ENCODE peak calls at places on chromosomes 12 and 14, in four cellular contexts. J is IMR-90, H is K562, Q is endothelial cell of umbilical vein. A is an unnamed sample.

GRCh38 chr12:70241845-70242244 is 1.4 kb upstream of the CNOT2 start:
- DNase-seq in J (no peak), H (no peak), Q (peak), A (no peak)

GRCh38 chr12:75953312-75953906 is 78.2 kb downstream of the PHLDA1 start:
- DNase-seq in J (peak), H (no peak), Q (no peak), A (no peak)

GRCh38 chr14:94581127-94581999 is at the start of gene SERPINA5:
- DNase-seq in J (no peak), H (peak), Q (peak), A (no peak)

GRCh38 chr12:89351489-89352241 is 636 bp downstream of the DUSP6 start:
- DNase-seq in J (peak), H (no peak), Q (no peak), A (no peak)

GRCh38 chr12:55830601-55831406 is 1.4 kb upstream of the DNAJC14 start:
- DNase-seq in J (peak), H (peak), Q (peak), A (no peak)

GRCh38 chr12:113145720-113146551 is 3.6 kb upstream of the CFAP73 start:
- DNase-seq in J (no peak), H (no peak), Q (no peak), A (no peak)

GRCh38 chr14:92490239-92490959 is 23.2 kb upstream of the RIN3 start:
- DNase-seq in J (peak), H (no peak), Q (no peak), A (no peak)

GRCh38 chr14:101464984-101465794 is 96.1 kb upstream of the DIO3 start:
- DNase-seq in J (no peak), H (no peak), Q (no peak), A (no peak)

GRCh38 chr12:5085896-5086295 is 42.2 kb downstream of the KCNA5 start:
- DNase-seq in J (peak), H (no peak), Q (no peak), A (no peak)

GRCh38 chr12:64459388-64460024 is 7.6 kb downstream of the TBK1 start:
- DNase-seq in J (no peak), H (peak), Q (peak), A (no peak)

GRCh38 chr12:123351349-123351748 is 13.3 kb downstream of the SBNO1 start:
- DNase-seq in J (no peak), H (no peak), Q (no peak), A (no peak)

GRCh38 chr12:106084048-106084671 is 54.6 kb downstream of the NUAK1 start:
- DNase-seq in J (peak), H (no peak), Q (no peak), A (no peak)

GRCh38 chr14:70759398-70759797 is 49.9 kb downstream of the MAP3K9 start:
- DNase-seq in J (no peak), H (no peak), Q (no peak), A (no peak)

GRCh38 chr14:68217891-68218290 is 398.3 kb downstream of the RAD51B start:
- DNase-seq in J (no peak), H (no peak), Q (no peak), A (no peak)

GRCh38 chr14:95428557-95428956 is 87.9 kb downstream of the SYNE3 start:
- DNase-seq in J (no peak), H (no peak), Q (no peak), A (no peak)

GRCh38 chr14:100769035-100769939 is 42.6 kb downstream of the DLK1 start:
- DNase-seq in J (no peak), H (no peak), Q (no peak), A (no peak)

GRCh38 chr14:97848351-97848980 is 1051.3 kb downstream of the VRK1 start:
- DNase-seq in J (no peak), H (no peak), Q (no peak), A (no peak)

GRCh38 chr14:22432348-22432976 is 156.6 kb downstream of the DAD1 start:
- DNase-seq in J (peak), H (peak), Q (peak), A (no peak)

GRCh38 chr12:66087365-66087943 is 43.1 kb downstream of the LLPH start:
- DNase-seq in J (peak), H (peak), Q (peak), A (no peak)

GRCh38 chr12:108572166-108572790 is 9.9 kb downstream of the ISCU start:
- DNase-seq in J (no peak), H (no peak), Q (no peak), A (peak)

GRCh38 chr12:121128908-121129704 is 3.6 kb upstream of the P2RX7 start:
- DNase-seq in J (peak), H (peak), Q (peak), A (peak)

GRCh38 chr12:121668750-121669524 is 517 bp downstream of the MORN3 start:
- DNase-seq in J (peak), H (peak), Q (peak), A (no peak)

GRCh38 chr12:69348162-69348938 is at the start of gene LYZ:
- DNase-seq in J (no peak), H (peak), Q (no peak), A (no peak)

GRCh38 chr14:101191882-101192660 is 288.5 kb upstream of the RTL1 start:
- DNase-seq in J (no peak), H (no peak), Q (no peak), A (no peak)

GRCh38 chr14:81256289-81256960 is 35.7 kb upstream of the GTF2A1 start:
- DNase-seq in J (no peak), H (no peak), Q (no peak), A (peak)

GRCh38 chr12:28035483-28035882 is 63.0 kb upstream of the PTHLH start:
- DNase-seq in J (peak), H (peak), Q (peak), A (no peak)

GRCh38 chr12:124295431-124296058 is 652 bp downstream of the RFLNA start:
- DNase-seq in J (no peak), H (no peak), Q (no peak), A (no peak)

GRCh38 chr12:131112016-131112415 is 158.3 kb downstream of the ADGRD1 start:
- DNase-seq in J (no peak), H (no peak), Q (no peak), A (no peak)

GRCh38 chr14:101591582-101591981 is 30.3 kb downstream of the DIO3 start:
- DNase-seq in J (no peak), H (no peak), Q (no peak), A (no peak)

GRCh38 chr14:65847065-65847847 is 434.7 kb downstream of the FUT8 start:
- DNase-seq in J (no peak), H (peak), Q (no peak), A (peak)

GRCh38 chr12:31322651-31323248 is 3.2 kb downstream of the SINHCAF start:
- DNase-seq in J (peak), H (peak), Q (peak), A (no peak)

GRCh38 chr12:131000000-131000486 is 46.3 kb downstream of the ADGRD1 start:
- DNase-seq in J (no peak), H (peak), Q (no peak), A (no peak)

GRCh38 chr12:13347241-13348043 is 150.9 kb downstream of the EMP1 start:
- DNase-seq in J (peak), H (peak), Q (no peak), A (no peak)

GRCh38 chr12:82659343-82660207 is 27.1 kb upstream of the TMTC2 start:
- DNase-seq in J (no peak), H (no peak), Q (no peak), A (no peak)

GRCh38 chr12:52232916-52233461 is at the start of gene KRT7:
- DNase-seq in J (no peak), H (no peak), Q (peak), A (no peak)

GRCh38 chr14:76191297-76191696 is 39.6 kb downstream of the GPATCH2L start:
- DNase-seq in J (no peak), H (no peak), Q (no peak), A (no peak)

GRCh38 chr12:75969768-75970167 is 61.8 kb downstream of the PHLDA1 start:
- DNase-seq in J (no peak), H (no peak), Q (no peak), A (no peak)

GRCh38 chr14:95303552-95303951 is 16.2 kb downstream of the CLMN start:
- DNase-seq in J (no peak), H (no peak), Q (no peak), A (no peak)

DNA sequence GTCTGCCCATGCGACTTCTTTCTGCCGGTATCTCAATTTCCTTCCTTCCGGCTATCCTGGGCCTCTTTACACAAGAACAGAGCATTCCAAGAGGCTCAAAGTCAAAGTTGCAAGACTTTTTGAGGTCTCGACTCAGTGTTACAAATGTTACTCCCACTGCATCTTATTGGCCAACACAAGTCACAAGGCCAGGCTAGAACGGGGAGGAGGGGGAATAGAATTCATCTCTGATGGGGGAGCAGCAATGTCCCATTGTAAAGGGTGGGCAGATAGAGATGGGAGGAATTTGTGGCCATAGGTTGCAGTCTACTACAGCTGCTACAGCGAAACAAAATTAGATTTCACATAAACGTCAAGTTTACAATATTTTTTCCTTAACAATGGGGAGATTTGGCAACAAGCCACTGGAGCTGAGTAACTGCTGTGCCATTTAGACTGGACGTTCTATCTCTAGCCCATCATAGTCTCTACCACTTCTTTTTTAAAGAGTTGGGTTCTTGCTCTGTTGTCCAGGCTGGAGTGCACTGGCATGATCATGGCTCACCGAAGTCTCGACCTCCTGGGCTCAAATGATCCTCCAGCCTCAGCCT is 9.4 kb upstream of the NYNRIN start:
- DNase-seq in J (peak), H (peak), Q (peak), A (no peak)
- H2AFZ ChIP-seq in J (peak), H (peak), Q (peak), A (no peak)

GRCh38 chr14:105862581-105863239 is 336.3 kb downstream of the TMEM121 start:
- DNase-seq in J (no peak), H (no peak), Q (no peak), A (no peak)
- TF ChIP-seq FOS in J (no peak), H (no peak), Q (no peak), A (no peak)

DNA sequence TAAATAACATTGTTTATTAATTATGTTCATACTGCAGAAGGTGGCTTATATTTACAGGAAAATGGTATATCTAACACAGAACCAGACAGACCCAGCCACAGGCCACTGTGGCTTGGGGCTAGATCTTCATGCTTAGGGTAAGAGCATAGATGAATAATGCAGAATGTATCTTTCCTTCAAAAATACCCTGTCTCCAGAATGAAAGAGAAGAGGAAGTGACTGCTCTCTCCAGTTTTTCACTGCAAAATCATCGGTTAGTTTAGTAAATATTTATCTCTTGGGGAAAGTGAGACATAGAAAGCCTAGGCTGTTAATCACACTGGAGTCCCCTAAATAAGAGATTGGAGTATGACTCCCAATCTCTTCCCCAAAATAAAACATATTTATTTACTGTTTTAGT is 453.7 kb downstream of the NAV3 start:
- DNase-seq in J (peak), H (no peak), Q (no peak), A (no peak)
- H2AFZ ChIP-seq in J (no peak), H (no peak), Q (no peak), A (no peak)

DNA sequence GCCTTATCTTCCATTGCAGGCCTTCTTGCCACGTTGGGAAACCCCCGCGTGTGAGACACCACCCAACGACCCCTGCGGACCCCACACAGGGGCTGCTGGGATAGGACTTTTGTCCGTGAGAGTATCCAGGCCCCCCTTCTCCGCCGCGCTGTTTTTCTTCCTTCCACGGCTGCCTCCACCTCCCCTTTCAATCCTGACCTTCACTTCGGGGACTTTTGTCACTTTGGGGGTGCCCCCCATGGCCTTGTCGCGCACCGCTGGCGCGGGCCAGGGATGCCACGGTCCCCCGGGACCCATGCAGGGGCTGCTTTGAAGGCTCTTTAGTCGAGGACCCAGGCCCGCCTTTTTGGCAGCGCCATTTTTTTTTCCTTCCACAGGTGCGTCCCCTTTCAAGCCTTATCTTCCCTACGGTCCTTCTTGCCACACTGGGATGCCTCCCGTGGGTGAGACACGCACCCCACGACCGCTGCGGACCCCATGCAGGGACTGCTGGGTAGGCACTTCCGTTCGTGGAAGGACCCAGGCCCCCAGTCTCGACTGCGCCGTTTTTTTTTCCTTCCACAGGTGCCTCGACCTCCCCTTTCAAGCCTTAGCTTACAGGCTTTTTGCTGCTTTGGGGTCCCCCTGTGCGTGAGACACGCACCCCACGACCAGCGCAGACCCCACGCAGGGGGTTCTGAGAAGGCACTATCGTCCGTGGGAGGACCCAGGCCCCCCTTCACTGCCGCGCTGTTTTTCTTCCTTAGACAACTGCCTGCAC is 267.3 kb downstream of the ALG10 start:
- DNase-seq in J (no peak), H (no peak), Q (no peak), A (no peak)
- TF ChIP-seq FOS in J (no peak), H (no peak), Q (no peak), A (no peak)